ENCODE peak calls at places on chromosomes 5 and 9, in six cellular contexts. B is CD4-positive, alpha-beta T cell; H is activated T-cell treated with anti-CD3 and anti-CD28 coated beads, Interleukin-2, amount 50 U/mL, for 72 hours; O is CD8-positive, alpha-beta T cell; E is G401; Y is EL. P is an unnamed sample.

GRCh38 chr9:14451949-14452348 is 138.0 kb upstream of the NFIB start:
- DNase-seq in B (no peak), H (no peak), O (no peak), E (no peak), Y (no peak), P (no peak)

GRCh38 chr5:142087920-142088679 is 20.5 kb upstream of the NDFIP1 start:
- DNase-seq in B (no peak), H (peak), O (no peak), E (no peak), Y (no peak), P (no peak)

GRCh38 chr9:100322954-100323536 is 29.7 kb downstream of the TEX10 start:
- DNase-seq in B (no peak), H (peak), O (no peak), E (peak), Y (peak), P (peak)

GRCh38 chr5:2320611-2321010 is 430.9 kb downstream of the IRX2 start:
- DNase-seq in B (no peak), H (no peak), O (no peak), E (no peak), Y (no peak), P (no peak)

GRCh38 chr9:136244116-136244775 is 1.4 kb downstream of the QSOX2 start:
- DNase-seq in B (no peak), H (peak), O (no peak), E (no peak), Y (no peak), P (no peak)

GRCh38 chr9:125513634-125514413 is 193.2 kb downstream of the MAPKAP1 start:
- DNase-seq in B (no peak), H (peak), O (no peak), E (no peak), Y (peak), P (no peak)

GRCh38 chr5:126799780-126800179 is 22.8 kb downstream of the LMNB1 start:
- DNase-seq in B (no peak), H (no peak), O (no peak), E (no peak), Y (no peak), P (no peak)

GRCh38 chr5:124908603-124909451 is 162.4 kb upstream of the ZNF608 start:
- DNase-seq in B (no peak), H (no peak), O (no peak), E (no peak), Y (no peak), P (peak)

GRCh38 chr5:102231693-102232619 is 64.1 kb downstream of the SLCO4C1 start:
- DNase-seq in B (no peak), H (peak), O (no peak), E (no peak), Y (no peak), P (no peak)

GRCh38 chr5:133713746-133714145 is 101.4 kb upstream of the FSTL4 start:
- DNase-seq in B (no peak), H (no peak), O (peak), E (no peak), Y (no peak), P (no peak)

GRCh38 chr5:38590846-38591245 is 34.4 kb upstream of the LIFR start:
- DNase-seq in B (no peak), H (no peak), O (no peak), E (no peak), Y (peak), P (no peak)

GRCh38 chr5:60287174-60287771 is 393.7 kb upstream of the PDE4D start:
- DNase-seq in B (no peak), H (peak), O (no peak), E (peak), Y (peak), P (peak)

GRCh38 chr5:82023530-82024095 is 51.8 kb downstream of the ATG10 start:
- DNase-seq in B (no peak), H (no peak), O (no peak), E (no peak), Y (no peak), P (no peak)

GRCh38 chr5:174501461-174502069 is 222.8 kb upstream of the MSX2 start:
- DNase-seq in B (no peak), H (no peak), O (no peak), E (no peak), Y (peak), P (no peak)

GRCh38 chr5:81164936-81165335 is 68.2 kb upstream of the CKMT2 start:
- DNase-seq in B (no peak), H (no peak), O (no peak), E (no peak), Y (peak), P (no peak)

GRCh38 chr5:151954271-151954670 is 29.6 kb upstream of the GLRA1 start:
- DNase-seq in B (no peak), H (no peak), O (no peak), E (no peak), Y (no peak), P (no peak)

GRCh38 chr9:120941046-120941770 is 14.6 kb upstream of the TRAF1 start:
- DNase-seq in B (no peak), H (no peak), O (no peak), E (no peak), Y (peak), P (no peak)

GRCh38 chr9:14303110-14303509 is 10.8 kb downstream of the NFIB start:
- DNase-seq in B (no peak), H (no peak), O (no peak), E (no peak), Y (no peak), P (no peak)

GRCh38 chr9:752201-752600 is 89.3 kb upstream of the DMRT1 start:
- DNase-seq in B (no peak), H (no peak), O (no peak), E (no peak), Y (peak), P (no peak)

GRCh38 chr9:131951905-131952304 is 127.8 kb downstream of the MED27 start:
- DNase-seq in B (no peak), H (no peak), O (no peak), E (peak), Y (peak), P (peak)

GRCh38 chr9:72598639-72599038 is 77.2 kb downstream of the TMC1 start:
- DNase-seq in B (no peak), H (no peak), O (no peak), E (no peak), Y (no peak), P (no peak)

GRCh38 chr9:138022756-138023393 is 145.3 kb downstream of the CACNA1B start:
- DNase-seq in B (no peak), H (no peak), O (peak), E (peak), Y (no peak), P (no peak)

GRCh38 chr9:33939924-33940874 is 108.5 kb downstream of the UBAP2 start:
- DNase-seq in B (no peak), H (no peak), O (no peak), E (no peak), Y (no peak), P (no peak)

GRCh38 chr5:50445281-50445949 is 4.3 kb upstream of the EMB start:
- DNase-seq in B (peak), H (no peak), O (peak), E (no peak), Y (no peak), P (no peak)

GRCh38 chr9:106885451-106885850 is 22.5 kb downstream of the ZNF462 start:
- DNase-seq in B (no peak), H (no peak), O (no peak), E (no peak), Y (peak), P (no peak)

GRCh38 chr9:114417511-114417910 is 29.7 kb upstream of the AKNA start:
- DNase-seq in B (no peak), H (no peak), O (no peak), E (no peak), Y (peak), P (no peak)

GRCh38 chr5:180035532-180035931 is 36.0 kb downstream of the RNF130 start:
- DNase-seq in B (no peak), H (no peak), O (no peak), E (no peak), Y (no peak), P (no peak)

GRCh38 chr5:82591021-82591515 is 312.9 kb upstream of the RPS23 start:
- DNase-seq in B (no peak), H (no peak), O (no peak), E (no peak), Y (no peak), P (no peak)

P was measured in cerebellar cortex.